ENCODE peak calls at places on chromosome 2, in five cellular contexts. D is progenitor cell of endocrine pancreas; Q is NCI-H2081; F is foreskin fibroblast; X is effector memory CD8-positive, alpha-beta T cell. A is an unnamed sample.

GRCh38 chr2:144162652-144163051 is 357.3 kb downstream of the ZEB2 start:
- DNase-seq in X (peak), F (no peak), D (peak), Q (peak), A (no peak)

GRCh38 chr2:207162319-207162718 is 3.4 kb downstream of the KLF7 start:
- DNase-seq in D (no peak), F (peak), Q (no peak), X (no peak), A (peak)

GRCh38 chr2:165901996-165902395 is 51.6 kb downstream of the TTC21B start:
- DNase-seq in D (no peak), X (no peak), Q (no peak), F (no peak), A (no peak)

GRCh38 chr2:127661072-127661618 is 14.2 kb downstream of the LIMS2 start:
- DNase-seq in D (no peak), Q (no peak), X (no peak), F (no peak), A (peak)

GRCh38 chr2:54669677-54670484 is 53.6 kb upstream of the EML6 start:
- DNase-seq in Q (no peak), F (peak), X (no peak), D (no peak), A (peak)

GRCh38 chr2:1010373-1011017 is 59.8 kb downstream of the SNTG2 start:
- DNase-seq in X (no peak), F (peak), Q (peak), D (no peak), A (no peak)

GRCh38 chr2:19747310-19748072 is 154.3 kb downstream of the TTC32 start:
- DNase-seq in X (no peak), Q (no peak), F (no peak), D (no peak), A (no peak)

GRCh38 chr2:165293439-165294420 is 54.5 kb downstream of the SCN2A start:
- DNase-seq in D (peak), Q (peak), X (peak), F (peak), A (peak)

GRCh38 chr2:207135801-207136457 is 29.8 kb downstream of the KLF7 start:
- DNase-seq in D (no peak), Q (no peak), X (no peak), F (no peak), A (no peak)

GRCh38 chr2:72012886-72013574 is 134.6 kb downstream of the CYP26B1 start:
- DNase-seq in F (no peak), Q (no peak), X (no peak), D (no peak), A (no peak)

GRCh38 chr2:85601771-85602475 is 575 bp downstream of the TMEM150A start:
- DNase-seq in D (no peak), Q (no peak), X (no peak), F (peak), A (no peak)

GRCh38 chr2:238082858-238083257 is 17.3 kb upstream of the ESPNL start:
- DNase-seq in F (no peak), X (no peak), D (no peak), Q (no peak), A (no peak)

A was measured in pons.